ENCODE peak calls at places on chromosomes 5 and 9, in eight cellular contexts. Q, N, A, D, K, X, F and T are unnamed samples.

GRCh38 chr9:113369583-113370140 is 7.1 kb downstream of the HDHD3 start:
- DNase-seq in Q (peak), K (no peak), X (no peak), D (no peak), F (no peak), A (no peak), N (no peak), T (no peak)

GRCh38 chr5:76983468-76983867 is 30.6 kb downstream of the CRHBP start:
- DNase-seq in F (no peak), A (no peak), D (no peak), N (no peak), Q (no peak), X (no peak), K (no peak), T (no peak)

GRCh38 chr5:22504411-22504810 is 348.7 kb downstream of the CDH12 start:
- DNase-seq in K (no peak), Q (no peak), X (no peak), N (no peak), A (no peak), D (no peak), F (no peak), T (no peak)

GRCh38 chr5:157603333-157604190 is 28.0 kb upstream of the ADAM19 start:
- DNase-seq in F (no peak), D (no peak), Q (no peak), X (peak), N (no peak), A (no peak), K (peak), T (no peak)

GRCh38 chr5:87674235-87674634 is 261.5 kb upstream of the CCNH start:
- DNase-seq in K (no peak), F (no peak), D (no peak), A (no peak), Q (no peak), X (no peak), N (no peak), T (no peak)

GRCh38 chr5:123785160-123786001 is 273.4 kb downstream of the CSNK1G3 start:
- DNase-seq in D (no peak), A (no peak), K (no peak), X (no peak), N (no peak), Q (no peak), F (peak), T (no peak)

GRCh38 chr5:128844354-128844923 is 120.8 kb upstream of the SLC27A6 start:
- DNase-seq in N (no peak), Q (no peak), F (peak), D (no peak), K (no peak), A (no peak), X (no peak), T (no peak)

GRCh38 chr9:38362912-38363588 is 29.5 kb upstream of the ALDH1B1 start:
- DNase-seq in N (peak), Q (peak), D (no peak), F (peak), K (peak), A (no peak), X (peak), T (peak)

GRCh38 chr5:143248822-143249579 is 154.5 kb downstream of the NR3C1 start:
- DNase-seq in D (no peak), X (no peak), N (no peak), K (no peak), F (no peak), A (no peak), Q (no peak), T (no peak)

GRCh38 chr5:77679791-77680190 is 41.3 kb upstream of the OTP start:
- DNase-seq in D (no peak), K (no peak), N (no peak), F (no peak), A (no peak), Q (no peak), X (no peak), T (no peak)

GRCh38 chr5:173108914-173109313 is 35.4 kb upstream of the BNIP1 start:
- DNase-seq in A (no peak), Q (no peak), X (no peak), N (no peak), K (no peak), D (no peak), F (peak), T (no peak)

GRCh38 chr9:32709871-32710270 is 73.5 kb upstream of the TMEM215 start:
- DNase-seq in N (no peak), K (no peak), Q (no peak), X (no peak), F (no peak), D (no peak), A (no peak), T (no peak)

GRCh38 chr5:56671571-56671970 is 143.8 kb upstream of the MAP3K1 start:
- DNase-seq in Q (no peak), N (no peak), K (no peak), F (peak), X (no peak), A (no peak), D (no peak), T (no peak)

GRCh38 chr5:142397178-142397577 is 72.4 kb upstream of the SPRY4 start:
- DNase-seq in K (no peak), D (no peak), N (no peak), X (no peak), F (no peak), Q (no peak), A (no peak), T (no peak)

GRCh38 chr9:80605793-80606192 is 1034.0 kb downstream of the TLE4 start:
- DNase-seq in D (no peak), A (no peak), Q (no peak), F (peak), K (no peak), X (no peak), N (no peak), T (no peak)

GRCh38 chr9:68894502-68894901 is 119.4 kb downstream of the PRKACG start:
- DNase-seq in N (no peak), A (no peak), K (no peak), X (no peak), Q (peak), F (no peak), D (no peak), T (no peak)

GRCh38 chr5:124888050-124888506 is 141.6 kb upstream of the ZNF608 start:
- DNase-seq in A (no peak), N (no peak), F (peak), D (no peak), K (no peak), X (no peak), Q (no peak), T (no peak)

GRCh38 chr9:126703330-126704156 is 89.8 kb downstream of the LMX1B start:
- DNase-seq in K (no peak), N (no peak), F (no peak), A (peak), D (peak), Q (no peak), X (no peak), T (no peak)

GRCh38 chr9:91795500-91796241 is 154.4 kb downstream of the ROR2 start:
- DNase-seq in K (no peak), Q (no peak), F (no peak), X (peak), N (no peak), A (no peak), D (peak), T (no peak)

GRCh38 chr9:91424403-91425176 is 958 bp upstream of the NFIL3 start:
- DNase-seq in A (no peak), N (no peak), Q (peak), X (no peak), D (peak), K (no peak), F (peak), T (peak)

GRCh38 chr5:128784726-128785125 is 180.6 kb upstream of the SLC27A6 start:
- DNase-seq in D (no peak), N (no peak), A (no peak), Q (no peak), K (no peak), F (no peak), X (no peak), T (no peak)

GRCh38 chr5:105677291-105677690 is 1993.4 kb downstream of the EFNA5 start:
- DNase-seq in D (no peak), K (no peak), X (no peak), F (no peak), N (no peak), A (no peak), Q (no peak), T (no peak)

GRCh38 chr5:110345623-110346022 is 380.8 kb downstream of the TMEM232 start:
- DNase-seq in D (no peak), X (no peak), N (no peak), F (no peak), Q (no peak), K (no peak), A (no peak), T (no peak)

GRCh38 chr9:86406366-86406765 is 52.2 kb upstream of the TUT7 start:
- DNase-seq in K (no peak), X (no peak), D (no peak), Q (no peak), F (no peak), N (no peak), A (no peak), T (no peak)

GRCh38 chr9:36603006-36603405 is 30.3 kb downstream of the MELK start:
- DNase-seq in D (no peak), N (peak), X (no peak), A (peak), F (no peak), Q (no peak), K (no peak), T (no peak)

GRCh38 chr5:39394946-39395345 is 29.8 kb downstream of the DAB2 start:
- DNase-seq in A (no peak), D (no peak), Q (no peak), N (no peak), X (no peak), F (no peak), K (no peak), T (no peak)

GRCh38 chr9:134413112-134413715 is 87.0 kb downstream of the RXRA start:
- DNase-seq in K (no peak), A (no peak), D (no peak), X (no peak), F (no peak), Q (no peak), N (no peak), T (no peak)

GRCh38 chr5:38621840-38622513 is 65.5 kb upstream of the LIFR start:
- DNase-seq in D (no peak), N (no peak), F (no peak), A (no peak), Q (no peak), X (no peak), K (no peak), T (no peak)

GRCh38 chr5:91938441-91938840 is 555.3 kb upstream of the ARRDC3 start:
- DNase-seq in A (no peak), K (no peak), F (no peak), X (no peak), D (no peak), Q (no peak), N (no peak), T (no peak)

GRCh38 chr5:124289641-124290201 is 456.7 kb downstream of the ZNF608 start:
- DNase-seq in A (no peak), X (peak), Q (peak), F (peak), N (no peak), D (no peak), K (no peak), T (no peak)

GRCh38 chr5:179765400-179765799 is 28.4 kb upstream of the LTC4S start:
- DNase-seq in A (no peak), N (no peak), F (no peak), X (no peak), D (no peak), K (peak), Q (no peak), T (no peak)

GRCh38 chr5:135154197-135154596 is 120.2 kb upstream of the PITX1 start:
- DNase-seq in K (no peak), F (no peak), X (no peak), A (no peak), D (no peak), Q (no peak), N (no peak), T (no peak)

GRCh38 chr5:96703985-96704384 is 41.8 kb downstream of the CAST start:
- DNase-seq in A (no peak), Q (no peak), X (no peak), F (no peak), K (no peak), D (no peak), N (no peak), T (no peak)

GRCh38 chr5:109939109-109939682 is 249.5 kb downstream of the MAN2A1 start:
- DNase-seq in Q (no peak), X (no peak), K (no peak), A (no peak), N (no peak), D (no peak), F (no peak), T (no peak)

GRCh38 chr5:57717555-57717954 is 234.9 kb upstream of the ACTBL2 start:
- DNase-seq in D (no peak), F (no peak), A (no peak), K (no peak), Q (no peak), X (no peak), N (no peak), T (no peak)

GRCh38 chr9:69081261-69081660 is 45.7 kb downstream of the FXN start:
- DNase-seq in F (no peak), A (no peak), X (no peak), D (no peak), N (no peak), K (no peak), Q (no peak), T (no peak)

GRCh38 chr5:40605295-40605958 is 74.3 kb upstream of the PTGER4 start:
- DNase-seq in X (no peak), Q (no peak), D (no peak), N (no peak), F (no peak), K (no peak), A (no peak), T (no peak)

DNA sequence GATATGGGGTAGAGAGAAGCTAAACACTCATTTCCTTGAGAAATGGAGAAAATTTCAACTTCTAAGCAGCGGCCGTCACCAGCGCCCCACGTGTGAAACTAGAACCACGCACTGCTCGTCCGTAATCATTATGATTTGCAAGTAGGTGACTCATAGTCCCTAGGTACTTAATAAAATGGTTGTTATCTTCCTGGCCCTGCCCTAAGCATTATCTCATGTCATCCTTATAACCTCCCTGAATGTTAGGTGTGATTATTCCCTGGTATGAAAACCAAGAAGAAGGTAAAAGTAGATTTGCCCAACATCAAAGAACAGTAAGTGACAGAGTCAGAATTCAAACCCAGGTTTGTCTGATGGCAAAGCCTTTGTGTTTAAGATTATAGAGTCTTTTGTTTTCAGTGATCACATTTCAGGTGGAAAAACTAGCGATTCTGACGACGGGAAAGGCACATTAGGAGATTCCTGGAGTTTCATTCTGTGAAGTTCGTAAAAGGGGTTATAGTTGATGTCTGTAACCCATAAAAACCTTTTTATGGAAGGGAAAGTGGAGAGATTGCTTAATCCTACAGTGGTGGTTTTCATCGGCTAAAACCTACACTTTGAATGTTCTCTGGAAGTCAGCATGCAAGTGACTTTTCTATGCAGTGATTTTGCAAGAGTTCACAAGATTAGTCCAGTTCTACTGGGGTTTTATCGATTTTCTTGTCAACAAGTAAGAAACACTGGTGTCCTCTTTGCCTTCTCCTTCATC is 202.9 kb upstream of the WWC1 start:
- DNase-seq in Q (no peak), D (no peak), N (no peak), A (no peak), K (no peak), F (no peak), X (no peak), T (no peak)
- TF ChIP-seq POLR2AphosphoS5 in Q (no peak), D (no peak), N (no peak), A (no peak), K (no peak), F (no peak), X (no peak), T (no peak)

GRCh38 chr9:445033-445432 is 230.4 kb downstream of the DOCK8 start:
- DNase-seq in D (peak), F (no peak), N (no peak), Q (peak), K (no peak), X (no peak), A (no peak), T (no peak)

GRCh38 chr9:447230-448025 is 232.8 kb downstream of the DOCK8 start:
- DNase-seq in Q (no peak), X (peak), K (no peak), D (no peak), N (peak), A (no peak), F (no peak), T (no peak)

GRCh38 chr9:444528-444927 is 229.9 kb downstream of the DOCK8 start:
- DNase-seq in K (no peak), D (no peak), N (no peak), Q (no peak), A (no peak), X (no peak), F (peak), T (no peak)

GRCh38 chr9:450057-450456 is 235.4 kb downstream of the DOCK8 start:
- DNase-seq in N (no peak), K (no peak), D (no peak), A (no peak), X (no peak), Q (no peak), F (no peak), T (no peak)

GRCh38 chr9:446074-446699 is 231.5 kb downstream of the DOCK8 start:
- DNase-seq in N (no peak), A (no peak), F (no peak), X (no peak), Q (no peak), D (no peak), K (no peak), T (no peak)
- TF ChIP-seq POLR2AphosphoS5 in N (no peak), A (no peak), F (no peak), X (no peak), Q (no peak), D (no peak), K (no peak), T (no peak)

GRCh38 chr5:32848120-32848519 is 137.0 kb downstream of the NPR3 start:
- DNase-seq in N (no peak), D (no peak), A (no peak), K (no peak), Q (no peak), F (no peak), X (no peak), T (no peak)

GRCh38 chr5:32840606-32841005 is 129.5 kb downstream of the NPR3 start:
- DNase-seq in F (no peak), N (no peak), K (no peak), X (no peak), A (no peak), Q (no peak), D (no peak), T (no peak)

GRCh38 chr5:32842798-32843531 is 131.8 kb downstream of the NPR3 start:
- DNase-seq in D (no peak), A (no peak), Q (no peak), X (no peak), N (no peak), K (no peak), F (no peak), T (no peak)

GRCh38 chr5:32845171-32845570 is 134.1 kb downstream of the NPR3 start:
- DNase-seq in N (no peak), K (no peak), D (no peak), A (no peak), X (no peak), Q (no peak), F (no peak), T (no peak)

GRCh38 chr5:32843532-32843895 is 132.4 kb downstream of the NPR3 start:
- DNase-seq in Q (no peak), N (no peak), K (no peak), A (no peak), X (no peak), D (no peak), F (no peak), T (no peak)
- TF ChIP-seq POLR2AphosphoS5 in Q (no peak), N (no peak), K (no peak), A (no peak), X (no peak), D (no peak), F (no peak), T (no peak)

DNA sequence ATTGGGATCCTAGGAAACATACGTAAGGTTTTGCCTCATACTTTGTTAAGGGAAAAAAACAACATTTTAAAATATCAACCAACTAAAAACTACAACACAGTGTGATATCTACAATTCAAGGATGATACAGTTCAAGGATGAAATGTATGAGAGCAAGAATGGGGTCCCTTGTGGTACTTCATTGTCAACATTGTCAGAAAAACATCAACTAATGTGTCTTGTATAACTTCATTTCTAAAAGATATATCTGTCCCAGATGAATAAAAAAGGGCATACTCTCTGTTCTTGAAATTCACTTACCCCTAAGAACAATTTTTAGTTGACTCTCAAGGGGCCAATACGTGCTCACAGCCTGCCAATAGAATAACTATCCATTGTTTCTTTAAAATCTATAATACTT is 1250.5 kb downstream of the PTPRD start:
- DNase-seq in X (no peak), Q (no peak), K (no peak), F (no peak), D (no peak), A (no peak), N (no peak), T (no peak)
- TF ChIP-seq POLR2AphosphoS5 in X (no peak), Q (no peak), K (no peak), F (no peak), D (no peak), A (no peak), N (no peak), T (no peak)

DNA sequence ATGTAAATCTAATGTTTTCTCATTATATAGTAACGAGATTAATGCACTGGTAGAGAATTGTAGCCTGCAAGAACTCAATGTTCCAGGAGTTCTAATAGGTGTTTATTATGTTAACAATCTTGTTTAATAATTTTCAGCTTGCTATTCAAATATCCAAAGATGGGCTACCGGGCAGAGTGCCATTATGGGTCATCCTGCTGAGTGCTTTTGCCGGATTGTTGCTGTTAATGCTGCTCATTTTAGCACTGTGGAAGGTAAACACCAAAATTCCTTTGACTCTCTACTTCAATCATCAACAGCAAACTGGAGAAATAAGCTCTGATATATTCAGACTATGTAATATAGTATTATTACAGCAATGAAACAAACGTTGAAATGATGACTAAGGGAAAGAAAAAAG is 41.9 kb upstream of the ITGA2 start:
- DNase-seq in X (no peak), F (no peak), K (no peak), N (no peak), D (peak), A (no peak), Q (no peak), T (no peak)
- TF ChIP-seq POLR2AphosphoS5 in X (no peak), F (no peak), K (no peak), N (no peak), D (no peak), A (no peak), Q (peak), T (no peak)